ENCODE peak calls at places on chromosome X, in eight cellular contexts. R is mesothelial cell of epicardium, Z is Calu3, H is omental fat pad, A is sigmoid colon, M is IMR-90, I is right lobe of liver, O is astrocyte of the cerebellum. V is an unnamed sample.

GRCh38 chrX:265502-265901 is 15.7 kb upstream of the PLCXD1 start:
- DNase-seq in M (no peak), H (no peak), Z (no peak), I (no peak), A (peak; percentile 49), O (no peak), R (no peak), V (no peak)

GRCh38 chrX:76454456-76454927 is 27.0 kb downstream of the MAGEE1 start:
- DNase-seq in O (no peak), R (no peak), I (no peak), A (no peak), Z (peak; percentile 5), H (no peak), M (peak; percentile 9), V (no peak)

GRCh38 chrX:123219916-123220315 is 35.8 kb downstream of the GRIA3 start:
- DNase-seq in Z (peak; percentile 1), R (no peak), A (no peak), O (no peak), M (no peak), I (no peak), H (no peak), V (no peak)

GRCh38 chrX:112148397-112148796 is 65.8 kb upstream of the TRPC5 start:
- DNase-seq in I (no peak), H (no peak), R (no peak), O (no peak), A (no peak), M (no peak), Z (no peak), V (no peak)

GRCh38 chrX:135518161-135518560 is 2.3 kb upstream of the INTS6L start:
- DNase-seq in A (no peak), Z (no peak), I (no peak), H (no peak), O (no peak), M (no peak), R (no peak), V (no peak)

GRCh38 chrX:99719140-99719539 is 690.9 kb downstream of the PCDH19 start:
- DNase-seq in O (no peak), H (no peak), R (no peak), Z (no peak), M (no peak), A (no peak), I (no peak), V (no peak)

GRCh38 chrX:139924069-139924695 is 8.7 kb downstream of the ATP11C start:
- DNase-seq in M (no peak), O (no peak), I (no peak), Z (no peak), H (no peak), R (no peak), A (no peak), V (no peak)

GRCh38 chrX:53279296-53280237 is 1.8 kb downstream of the IQSEC2 start:
- DNase-seq in R (no peak), A (peak; percentile 46), I (no peak), H (no peak), O (no peak), Z (peak; percentile 23), M (no peak), V (no peak)

GRCh38 chrX:16202943-16203342 is 35.7 kb downstream of the MAGEB17 start:
- DNase-seq in Z (no peak), M (no peak), H (no peak), R (no peak), I (no peak), O (no peak), A (no peak), V (no peak)

GRCh38 chrX:133090410-133090809 is 6.5 kb downstream of the USP26 start:
- DNase-seq in Z (no peak), I (no peak), R (no peak), O (no peak), M (no peak), H (no peak), A (no peak), V (no peak)

GRCh38 chrX:43559643-43560042 is 96.5 kb upstream of the MAOA start:
- DNase-seq in H (no peak), I (no peak), R (peak; percentile 45), M (peak; percentile 2), A (peak; percentile 66), O (peak; percentile 12), Z (peak; percentile 55), V (no peak)

GRCh38 chrX:101478366-101478765 is 6.9 kb upstream of the ARMCX4 start:
- DNase-seq in Z (no peak), O (no peak), R (no peak), H (no peak), I (no peak), A (no peak), M (no peak), V (no peak)

GRCh38 chrX:119709630-119710029 is 16.7 kb upstream of the SEPTIN6 start:
- DNase-seq in O (no peak), H (no peak), M (no peak), Z (no peak), A (no peak), R (no peak), I (no peak), V (no peak)

GRCh38 chrX:109793191-109793590 is 60.1 kb upstream of the ACSL4 start:
- DNase-seq in A (no peak), Z (no peak), O (no peak), M (no peak), I (no peak), R (no peak), H (no peak), V (no peak)

GRCh38 chrX:120365320-120365719 is 3.4 kb downstream of the ATP1B4 start:
- DNase-seq in A (no peak), M (no peak), I (peak; percentile 65), O (no peak), Z (peak; percentile 63), R (peak; percentile 40), H (no peak), V (peak; percentile 21)

GRCh38 chrX:13223868-13224555 is 95.8 kb downstream of the ATXN3L start:
- DNase-seq in H (no peak), Z (peak; percentile 50), A (no peak), R (no peak), O (peak; percentile 88), I (no peak), M (peak; percentile 91), V (no peak)

GRCh38 chrX:373641-374471 is 12.9 kb downstream of the PPP2R3B start:
- DNase-seq in A (no peak), M (peak; percentile 27), H (no peak), O (no peak), I (no peak), Z (peak; percentile 18), R (peak; percentile 68), V (no peak)

GRCh38 chrX:24153175-24153795 is 3.8 kb downstream of the ZFX start:
- DNase-seq in A (peak; percentile 66), M (no peak), I (no peak), H (no peak), Z (no peak), O (no peak), R (peak; percentile 54), V (no peak)

DNA sequence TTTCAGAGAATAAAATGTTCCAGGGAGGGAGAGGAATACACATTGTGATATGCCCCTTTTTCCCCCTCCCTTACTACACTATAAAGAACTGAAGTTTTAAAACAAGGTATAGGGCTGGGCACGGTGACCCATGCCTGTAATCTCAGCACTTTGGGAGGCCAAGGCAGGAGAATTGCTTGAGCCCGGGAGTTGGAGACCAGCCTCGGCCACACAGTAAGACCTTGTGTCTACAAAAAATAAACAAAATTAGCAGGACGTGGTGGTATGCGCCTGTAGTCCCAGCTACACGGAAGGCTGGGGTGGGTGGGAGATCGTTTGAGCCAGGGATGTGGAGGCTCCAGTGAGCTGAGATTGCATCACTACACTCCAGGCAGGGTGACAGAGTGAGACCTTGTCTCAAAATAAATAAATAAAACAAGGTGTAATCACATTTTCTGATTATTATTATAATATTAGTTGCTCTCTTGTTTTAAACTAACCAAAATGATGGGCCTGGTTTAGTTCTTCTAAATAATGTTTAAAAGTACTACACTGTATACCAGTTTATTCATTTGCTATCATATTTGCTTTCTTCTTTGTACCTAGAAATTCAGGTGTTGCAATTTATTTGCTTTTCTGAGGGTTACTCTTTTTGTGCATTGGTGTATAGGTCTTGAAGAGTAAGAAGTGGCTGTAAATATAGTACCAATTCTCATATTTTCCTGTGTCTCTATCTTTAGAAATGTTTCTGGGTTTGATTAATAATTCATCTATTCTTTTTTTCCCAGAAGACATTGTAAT is 8.8 kb downstream of the TBC1D8B start:
- DNase-seq in A (no peak), I (no peak), M (no peak), H (no peak), R (no peak), Z (no peak), O (no peak), V (no peak)
- TF ChIP-seq CTCF in A (no peak), I (no peak), M (no peak), H (no peak), R (no peak), Z (no peak), O (no peak), V (no peak)

GRCh38 chrX:33686105-33686504 is 446.0 kb downstream of the FAM47A start:
- DNase-seq in H (no peak), O (no peak), Z (no peak), R (no peak), I (no peak), M (no peak), A (no peak), V (no peak)
- TF ChIP-seq CTCF in H (no peak), O (no peak), Z (no peak), R (no peak), I (no peak), M (no peak), A (no peak), V (no peak)

DNA sequence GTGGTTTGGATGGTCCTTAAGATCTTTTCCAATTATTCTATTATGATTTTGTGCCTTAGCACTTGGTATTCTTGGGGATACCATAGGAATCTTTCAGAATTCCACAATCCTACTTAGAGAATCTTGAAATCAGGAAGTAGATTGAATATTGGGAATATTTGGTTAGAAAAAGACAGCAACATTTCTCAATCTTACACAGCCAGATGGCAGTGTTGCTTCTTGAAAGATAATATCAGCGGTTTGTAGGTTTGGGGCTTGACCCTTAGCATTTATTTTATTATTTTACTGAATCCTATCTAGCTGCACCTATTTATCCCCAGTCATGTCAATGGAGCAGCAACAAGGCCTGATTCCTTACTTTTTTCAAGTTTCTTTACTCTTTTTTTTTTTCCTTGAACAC is 28.6 kb downstream of the MAGEB1 start:
- DNase-seq in H (no peak), Z (no peak), O (no peak), R (no peak), A (no peak), M (peak; percentile 13), I (no peak), V (no peak)
- TF ChIP-seq CTCF in H (no peak), Z (no peak), O (no peak), R (no peak), A (no peak), M (peak; percentile 41), I (peak; percentile 35), V (no peak)

GRCh38 chrX:12138366-12139313 is at the start of gene FRMPD4:
- DNase-seq in Z (no peak), H (no peak), M (peak; percentile 24), A (peak; percentile 76), R (peak; percentile 38), O (no peak), I (peak; percentile 37), V (no peak)
- TF ChIP-seq CTCF in Z (no peak), H (no peak), M (peak; percentile 34), A (no peak), R (no peak), O (no peak), I (no peak), V (no peak)

DNA sequence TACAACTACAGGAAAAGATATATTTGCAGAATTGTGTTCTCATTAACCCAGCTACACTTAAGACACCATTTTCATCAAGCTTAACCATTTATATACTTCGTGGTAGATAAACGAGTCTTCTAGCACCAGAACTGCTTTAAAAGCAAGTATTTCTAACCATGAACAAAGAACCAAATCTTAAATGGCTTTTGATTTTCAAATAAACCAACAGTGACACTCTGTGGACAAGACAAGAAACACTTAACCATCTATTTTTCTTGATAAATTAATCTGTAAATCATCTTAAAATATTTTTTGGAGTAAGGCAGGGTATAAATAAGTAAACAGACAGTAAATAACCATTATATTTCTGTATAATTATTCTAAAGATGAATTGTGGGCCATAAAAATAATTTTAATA is 10.2 kb downstream of the BEND2 start:
- DNase-seq in I (no peak), O (peak; percentile 8), A (no peak), M (peak; percentile 4), H (no peak), R (no peak), Z (no peak), V (no peak)
- TF ChIP-seq CTCF in I (peak; percentile 31), O (no peak), A (no peak), M (peak; percentile 26), H (no peak), R (no peak), Z (no peak), V (no peak)

V was measured in natural killer cell.